ENCODE peak calls at places on chromosomes 4 and X, in seven cellular contexts. O, S, G, P, J, V and T are unnamed samples.

GRCh38 chr4:73885570-73886230 is 16.5 kb downstream of the CXCL1 start:
- DNase-seq in O (no peak), S (no peak), G (no peak), P (no peak), J (no peak), V (no peak), T (no peak)

GRCh38 chr4:24664956-24665355 is 80.6 kb upstream of the DHX15 start:
- DNase-seq in O (no peak), S (no peak), G (no peak), P (no peak), J (no peak), V (no peak), T (no peak)

GRCh38 chr4:5137927-5138326 is 86.6 kb downstream of the STK32B start:
- DNase-seq in O (no peak), S (no peak), G (no peak), P (no peak), J (no peak), V (no peak), T (no peak)

GRCh38 chr4:124635331-124635730 is 77.2 kb downstream of the ANKRD50 start:
- DNase-seq in O (no peak), S (no peak), G (no peak), P (no peak), J (no peak), V (no peak), T (no peak)

GRCh38 chr4:84878541-84878940 is 87.9 kb downstream of the WDFY3 start:
- DNase-seq in O (no peak), S (no peak), G (no peak), P (no peak), J (no peak), V (no peak), T (no peak)

GRCh38 chr4:159273126-159273438 is 170.2 kb downstream of the RAPGEF2 start:
- DNase-seq in O (no peak), S (no peak), G (no peak), P (no peak), J (no peak), V (no peak), T (no peak)

GRCh38 chr4:113327513-113327912 is 278.1 kb downstream of the ANK2 start:
- DNase-seq in O (no peak), S (no peak), G (peak; percentile 75), P (no peak), J (no peak), V (no peak), T (no peak)

GRCh38 chrX:132488092-132488749 is 617 bp downstream of the MBNL3 start:
- DNase-seq in O (peak; percentile 52), S (no peak), G (no peak), P (no peak), J (no peak), V (no peak), T (no peak)

GRCh38 chr4:128244379-128244778 is 43.2 kb downstream of the PGRMC2 start:
- DNase-seq in O (peak; percentile 65), S (no peak), G (no peak), P (no peak), J (no peak), V (no peak), T (no peak)

GRCh38 chr4:75643651-75644050 is 13.3 kb upstream of the CDKL2 start:
- DNase-seq in O (no peak), S (no peak), G (no peak), P (no peak), J (no peak), V (no peak), T (no peak)

GRCh38 chrX:114365045-114365834 is 218.6 kb upstream of the HTR2C start:
- DNase-seq in O (no peak), S (no peak), G (no peak), P (no peak), J (no peak), V (no peak), T (no peak)

GRCh38 chr4:2332976-2333319 is 71.0 kb upstream of the MXD4 start:
- DNase-seq in O (no peak), S (no peak), G (peak; percentile 3), P (no peak), J (no peak), V (no peak), T (no peak)

GRCh38 chrX:50375481-50376267 is 95.0 kb downstream of the DGKK start:
- DNase-seq in O (no peak), S (no peak), G (peak; percentile 4), P (no peak), J (no peak), V (no peak), T (no peak)

GRCh38 chrX:33307954-33308353 is 96.6 kb upstream of the DMD start:
- DNase-seq in O (peak; percentile 64), S (no peak), G (no peak), P (no peak), J (no peak), V (no peak), T (no peak)

GRCh38 chr4:174474457-174475075 is 47.7 kb downstream of the HPGD start:
- DNase-seq in O (peak; percentile 14), S (no peak), G (no peak), P (no peak), J (no peak), V (no peak), T (no peak)

GRCh38 chr4:127055349-127055748 is 577.4 kb upstream of the INTU start:
- DNase-seq in O (peak; percentile 50), S (no peak), G (no peak), P (no peak), J (no peak), V (peak; percentile 47), T (no peak)

GRCh38 chr4:176498857-176499256 is 179.1 kb downstream of the SPCS3 start:
- DNase-seq in O (no peak), S (no peak), G (no peak), P (no peak), J (no peak), V (no peak), T (no peak)

GRCh38 chr4:126396703-126397102 is 1081.9 kb downstream of the FAT4 start:
- DNase-seq in O (peak; percentile 9), S (no peak), G (no peak), P (no peak), J (no peak), V (no peak), T (no peak)

GRCh38 chr4:73734405-73735070 is 5.8 kb upstream of the CXCL8 start:
- DNase-seq in O (no peak), S (no peak), G (no peak), P (no peak), J (no peak), V (no peak), T (no peak)

GRCh38 chr4:26863512-26863911 is 2.9 kb downstream of the STIM2 start:
- DNase-seq in O (no peak), S (no peak), G (no peak), P (no peak), J (no peak), V (no peak), T (no peak)

DNA sequence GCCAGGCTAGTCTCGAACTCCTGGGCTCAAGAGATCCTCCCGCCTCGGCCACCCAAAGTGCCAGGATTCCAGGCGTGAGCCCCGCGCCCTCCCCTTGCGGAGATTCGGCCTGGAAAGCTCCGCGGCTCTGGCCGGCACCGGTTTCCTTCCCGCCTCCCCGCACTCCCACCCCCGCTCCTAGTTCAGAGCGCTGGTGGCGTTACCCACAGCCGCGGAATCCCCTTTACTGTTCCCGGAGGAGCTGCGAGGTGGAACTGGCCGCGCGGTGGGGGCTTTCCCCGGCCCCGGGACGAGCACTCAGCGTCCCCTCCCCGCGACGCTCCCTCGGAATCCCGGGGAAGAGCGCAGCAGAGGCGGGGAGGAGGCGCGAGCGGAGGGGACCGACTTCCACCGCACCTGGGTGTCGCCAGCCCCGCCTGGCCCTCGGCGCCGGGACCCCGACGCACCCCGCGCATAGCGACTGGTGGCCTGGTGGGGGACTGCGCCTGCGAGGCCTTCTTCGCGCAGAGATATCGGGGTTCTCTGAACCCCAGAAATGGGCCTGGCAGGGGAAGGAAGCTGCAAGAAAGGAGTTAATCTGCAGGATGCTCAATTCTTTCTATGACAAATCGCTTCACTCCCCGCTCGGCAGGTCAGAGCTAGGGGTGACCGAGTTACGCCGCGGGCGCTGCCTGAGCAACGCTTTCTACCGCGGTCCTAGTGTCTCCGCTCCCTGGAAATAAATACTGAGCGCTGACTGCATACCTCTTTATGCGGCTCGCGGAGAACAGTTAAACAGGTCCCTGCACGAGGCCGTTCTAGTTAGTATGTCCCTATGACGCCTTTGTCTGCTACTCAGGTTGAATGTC is 14.6 kb upstream of the SLC25A4 start:
- DNase-seq in O (peak; percentile 60), S (no peak), G (peak; percentile 26), P (no peak), J (peak; percentile 45), V (no peak), T (no peak)
- TF ChIP-seq CTCF in O (no peak), S (no peak), G (no peak), P (no peak), J (no peak), V (no peak), T (peak; percentile 68)

GRCh38 chrX:77415161-77415560 is 32.0 kb upstream of the FGF16 start:
- DNase-seq in O (no peak), S (no peak), G (no peak), P (no peak), J (no peak), V (no peak), T (no peak)
- TF ChIP-seq CTCF in O (no peak), S (peak; percentile 21), G (no peak), P (peak; percentile 20), J (no peak), V (no peak), T (no peak)

GRCh38 chrX:119692241-119693031 is 532 bp downstream of the SEPTIN6 start:
- DNase-seq in O (peak; percentile 36), S (no peak), G (peak; percentile 36), P (no peak), J (peak; percentile 39), V (no peak), T (no peak)
- TF ChIP-seq CTCF in O (peak; percentile 18), S (no peak), G (no peak), P (no peak), J (no peak), V (no peak), T (peak; percentile 20)

DNA sequence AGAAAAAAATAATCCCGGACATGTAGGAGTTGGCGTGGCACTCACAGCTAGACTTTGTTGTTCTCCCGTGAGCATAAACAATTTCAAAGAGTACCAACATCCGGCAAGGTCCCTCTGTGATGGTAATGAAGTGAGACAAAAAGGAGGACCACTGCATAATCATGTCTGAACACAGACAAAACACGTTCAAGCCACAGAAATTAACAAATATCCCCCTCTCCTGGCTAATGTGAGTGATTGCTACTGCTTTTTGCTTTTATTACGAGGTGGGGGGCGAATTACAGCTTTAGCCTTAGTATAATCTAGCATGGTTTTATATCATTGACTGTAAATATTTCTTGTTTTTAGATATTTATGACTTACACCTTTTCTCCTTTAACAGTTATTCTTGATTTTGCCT is 118.5 kb downstream of the PLS3 start:
- DNase-seq in O (peak; percentile 30), S (no peak), G (peak; percentile 25), P (peak; percentile 7), J (peak; percentile 18), V (no peak), T (no peak)
- TF ChIP-seq CTCF in O (peak; percentile 34), S (peak; percentile 39), G (peak; percentile 61), P (peak; percentile 20), J (no peak), V (peak; percentile 39), T (peak; percentile 74)

DNA sequence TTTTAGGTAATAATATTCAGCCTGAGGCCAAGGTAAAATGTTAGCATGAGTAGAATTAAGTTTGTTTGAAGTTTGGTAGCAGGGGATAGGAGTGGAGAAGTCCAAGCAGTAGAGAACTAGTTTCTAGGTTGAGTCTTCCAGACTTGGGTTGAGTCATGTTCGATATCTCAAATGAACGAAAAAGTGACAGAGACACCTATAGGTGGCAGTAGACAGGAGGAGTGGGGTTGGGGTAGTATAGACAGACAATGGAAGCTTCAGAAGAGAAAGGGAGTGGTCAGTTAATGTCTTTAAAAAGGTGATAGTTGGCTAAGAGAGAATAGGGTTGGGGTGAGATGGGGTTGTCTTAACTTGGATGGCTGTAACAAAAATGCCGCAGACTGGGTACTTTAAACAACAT is 58.7 kb upstream of the EMCN start:
- DNase-seq in O (no peak), S (no peak), G (no peak), P (no peak), J (no peak), V (no peak), T (no peak)
- TF ChIP-seq CTCF in O (no peak), S (no peak), G (no peak), P (peak; percentile 26), J (no peak), V (no peak), T (no peak)